ENCODE peak calls at places on chromosomes 2 and 18, in nine cellular contexts. V is activated CD4-positive, alpha-beta T cell treated with anti-CD3 and anti-CD28 coated beads for 36 hours; B is erythroblast; D is stimulated activated CD4-positive, alpha-beta T cell treated with anti-CD3 and anti-CD28 coated beads, Interleukin-1b, Interleukin-23, amount 100 ng/mL, for 4 hours; F is amniotic epithelial cell; N is stimulated activated naive B cell treated with anti-CD40 and anti-IgM and Interleukin-4, amounts not matched to agents 10 μg/mL and 1 μg/mL and 100 μg/mL, for 72 hours; I is dermis blood vessel endothelial cell; K is HS-5; L is GM23248. R is an unnamed sample.

GRCh38 chr2:60888853-60889252 is 7.5 kb downstream of the REL start:
- DNase-seq in V (no peak), L (no peak), N (no peak), D (no peak), I (no peak), F (no peak), K (no peak), B (no peak), R (no peak)

GRCh38 chr2:99340669-99341236 is 3.6 kb downstream of the EIF5B start:
- DNase-seq in F (peak; percentile 21), D (no peak), L (peak; percentile 17), K (no peak), I (no peak), V (peak; percentile 12), N (no peak), B (peak; percentile 30), R (no peak)

GRCh38 chr2:65370387-65371093 is 61.9 kb downstream of the SPRED2 start:
- DNase-seq in N (peak; percentile 46), K (no peak), F (no peak), I (no peak), B (no peak), D (no peak), V (no peak), L (no peak), R (no peak)

GRCh38 chr2:236755278-236755840 is 185.7 kb downstream of the ACKR3 start:
- DNase-seq in F (peak; percentile 71), N (no peak), D (no peak), B (no peak), L (no peak), K (no peak), V (no peak), I (no peak), R (no peak)

GRCh38 chr2:159086332-159086731 is 117.9 kb downstream of the TANC1 start:
- DNase-seq in B (peak; percentile 50), L (no peak), V (no peak), F (no peak), K (no peak), N (no peak), D (no peak), I (peak; percentile 61), R (peak; percentile 60)

GRCh38 chr2:30234180-30234971 is 3.0 kb downstream of the LBH start:
- DNase-seq in N (no peak), L (peak; percentile 97), I (no peak), V (peak; percentile 75), D (no peak), K (no peak), B (peak; percentile 48), F (peak; percentile 76), R (no peak)

GRCh38 chr2:96869824-96870630 is at the start of gene SEMA4C:
- DNase-seq in D (peak; percentile 54), L (peak; percentile 75), V (peak; percentile 60), I (peak; percentile 52), B (peak; percentile 72), N (peak; percentile 49), F (peak; percentile 38), K (no peak), R (no peak)

GRCh38 chr18:64116806-64117205 is 32.1 kb downstream of the LINC00305 start:
- DNase-seq in I (no peak), K (no peak), V (no peak), L (no peak), B (no peak), N (no peak), D (no peak), F (no peak), R (no peak)

GRCh38 chr2:99988567-99988966 is 153.8 kb downstream of the AFF3 start:
- DNase-seq in K (no peak), V (no peak), B (no peak), D (no peak), N (no peak), L (no peak), I (no peak), F (no peak), R (no peak)

GRCh38 chr2:234368861-234369261 is 128.0 kb downstream of the ARL4C start:
- DNase-seq in L (peak; percentile 64), F (peak; percentile 85), V (peak; percentile 71), N (no peak), K (no peak), B (no peak), I (no peak), D (peak; percentile 26), R (no peak)

GRCh38 chr2:192007819-192008218 is 160.9 kb upstream of the CAVIN2 start:
- DNase-seq in N (no peak), L (peak; percentile 24), B (no peak), V (no peak), F (peak; percentile 35), K (no peak), I (peak; percentile 31), D (no peak), R (no peak)

GRCh38 chr2:217948341-217948791 is 54.4 kb downstream of the TNS1 start:
- DNase-seq in V (no peak), N (no peak), D (no peak), I (no peak), K (no peak), L (no peak), F (no peak), B (no peak), R (no peak)

GRCh38 chr2:209772316-209772715 is 684 bp downstream of the UNC80 start:
- DNase-seq in L (no peak), D (no peak), F (no peak), V (no peak), B (no peak), N (no peak), K (no peak), I (no peak), R (no peak)

R was measured in A673.